ENCODE peak calls at places on chromosomes 13 and 19, in ten cellular contexts. R is NCI-H345; M is lower lobe of right lung; C is H54; A is central memory CD8-positive, alpha-beta T cell; U is posterior cingulate gyrus; K is fibroblast of gingiva; Q is NCI-H1417; F is fibroblast of mammary gland; T is brain pericyte. X is an unnamed sample.

GRCh38 chr13:112744306-112745021 is 54.6 kb downstream of the ATP11A start:
- DNase-seq in R (peak; percentile 29), K (peak; percentile 45), F (peak; percentile 57), T (no peak), A (no peak), U (no peak), M (no peak), Q (peak; percentile 32), C (peak; percentile 36), X (no peak)

GRCh38 chr19:5542665-5543064 is 25.1 kb downstream of the TINCR start:
- DNase-seq in K (no peak), A (no peak), U (no peak), Q (no peak), C (no peak), M (no peak), R (peak; percentile 20), T (no peak), F (no peak), X (peak; percentile 10)

GRCh38 chr13:79405501-79405830 is 589 bp downstream of the RBM26 start:
- DNase-seq in U (no peak), F (peak; percentile 15), T (no peak), K (no peak), C (peak; percentile 14), A (no peak), M (no peak), R (no peak), Q (peak; percentile 33), X (peak; percentile 32)

GRCh38 chr13:28415994-28416411 is 78.9 kb downstream of the FLT1 start:
- DNase-seq in U (no peak), C (no peak), A (no peak), Q (no peak), F (no peak), T (no peak), M (no peak), R (no peak), K (no peak), X (no peak)

GRCh38 chr19:54188224-54188871 is 1.0 kb downstream of the MBOAT7 start:
- DNase-seq in R (no peak), A (no peak), K (no peak), T (no peak), C (peak; percentile 85), M (peak; percentile 50), F (peak; percentile 30), Q (no peak), U (no peak), X (peak; percentile 55)

GRCh38 chr19:4350111-4350510 is 6.7 kb downstream of the MPND start:
- DNase-seq in F (no peak), M (no peak), T (no peak), K (no peak), U (no peak), A (no peak), R (no peak), C (no peak), Q (no peak), X (no peak)

GRCh38 chr13:101144808-101145419 is 271.4 kb downstream of the NALCN start:
- DNase-seq in F (peak; percentile 72), K (peak; percentile 48), Q (peak; percentile 81), R (peak; percentile 70), A (no peak), C (peak; percentile 23), T (peak; percentile 15), U (no peak), M (no peak), X (peak; percentile 78)

GRCh38 chr19:49869009-49869483 is 1.7 kb upstream of the PNKP start:
- DNase-seq in K (no peak), Q (no peak), U (no peak), F (no peak), M (no peak), A (no peak), C (no peak), T (no peak), R (peak; percentile 80), X (no peak)

GRCh38 chr19:45162464-45163143 is 1.8 kb upstream of the NKPD1 start:
- DNase-seq in F (no peak), K (no peak), M (no peak), T (no peak), U (no peak), C (no peak), A (no peak), R (no peak), Q (no peak), X (no peak)

GRCh38 chr13:113532156-113532806 is 41.8 kb upstream of the DCUN1D2 start:
- DNase-seq in R (no peak), F (peak; percentile 43), C (peak; percentile 83), U (peak; percentile 23), Q (no peak), A (no peak), M (peak; percentile 25), T (no peak), K (no peak), X (peak; percentile 57)

GRCh38 chr19:49502866-49503581 is 6.8 kb downstream of the RPS11 start:
- DNase-seq in K (peak; percentile 98), A (no peak), U (no peak), C (no peak), R (peak; percentile 55), T (peak; percentile 36), Q (peak; percentile 81), F (peak; percentile 83), M (peak; percentile 60), X (peak; percentile 88)

GRCh38 chr19:3284759-3285646 is 60.5 kb downstream of the CELF5 start:
- DNase-seq in T (no peak), F (peak; percentile 21), A (peak; percentile 45), C (peak; percentile 70), R (peak; percentile 86), U (no peak), M (peak; percentile 90), K (peak; percentile 22), Q (peak; percentile 57), X (peak; percentile 66)

GRCh38 chr13:98839826-98840769 is 87.6 kb upstream of the SLC15A1 start:
- DNase-seq in C (peak; percentile 82), M (peak; percentile 58), U (peak; percentile 68), A (no peak), F (peak; percentile 58), K (peak; percentile 46), T (peak; percentile 79), Q (peak; percentile 39), R (peak; percentile 31), X (peak; percentile 74)

GRCh38 chr13:79688741-79689140 is 207.8 kb downstream of the NDFIP2 start:
- DNase-seq in R (no peak), M (no peak), C (no peak), T (no peak), K (no peak), F (no peak), U (no peak), A (no peak), Q (no peak), X (no peak)

GRCh38 chr13:101829484-101829883 is 377.0 kb downstream of the ITGBL1 start:
- DNase-seq in M (no peak), R (no peak), K (peak; percentile 21), U (no peak), Q (no peak), C (no peak), T (no peak), A (no peak), F (peak; percentile 15), X (peak; percentile 37)

GRCh38 chr13:41822560-41822959 is 138.3 kb downstream of the VWA8 start:
- DNase-seq in A (no peak), K (no peak), T (no peak), F (no peak), C (no peak), R (no peak), U (no peak), M (no peak), Q (no peak), X (no peak)

GRCh38 chr19:6233827-6234511 is 45.8 kb downstream of the MLLT1 start:
- DNase-seq in C (no peak), Q (no peak), A (no peak), T (no peak), F (peak; percentile 20), U (no peak), R (no peak), M (peak; percentile 88), K (peak; percentile 16), X (no peak)

GRCh38 chr13:44373601-44374347 is at the start of gene SERP2:
- DNase-seq in F (peak; percentile 32), R (no peak), T (no peak), A (no peak), C (no peak), U (peak; percentile 64), M (no peak), K (no peak), Q (no peak), X (no peak)

GRCh38 chr13:52760078-52760477 is 20.5 kb upstream of the CNMD start:
- DNase-seq in U (no peak), M (no peak), C (no peak), Q (peak; percentile 70), F (no peak), T (no peak), K (no peak), A (no peak), R (peak; percentile 60), X (no peak)

GRCh38 chr13:110499621-110500281 is 61.8 kb downstream of the RAB20 start:
- DNase-seq in F (peak; percentile 79), A (no peak), C (no peak), R (peak; percentile 96), Q (peak; percentile 98), T (no peak), M (no peak), K (peak; percentile 76), U (no peak), X (peak; percentile 40)

GRCh38 chr19:43820098-43820860 is 6.8 kb upstream of the ZNF283 start:
- DNase-seq in R (no peak), A (no peak), T (no peak), F (peak; percentile 55), Q (no peak), C (no peak), M (peak; percentile 60), K (peak; percentile 34), U (peak; percentile 60), X (peak; percentile 53)

GRCh38 chr13:81275666-81276258 is 934.8 kb upstream of the SPRY2 start:
- DNase-seq in A (no peak), M (no peak), F (no peak), K (no peak), R (no peak), T (no peak), C (no peak), Q (no peak), U (no peak), X (peak; percentile 1)

GRCh38 chr13:61128850-61129645 is 286.6 kb downstream of the PCDH20 start:
- DNase-seq in M (no peak), F (no peak), A (no peak), C (no peak), Q (no peak), U (no peak), R (peak; percentile 11), K (no peak), T (no peak), X (no peak)

GRCh38 chr13:110911880-110912279 is 3.0 kb downstream of the ANKRD10 start:
- DNase-seq in C (no peak), R (no peak), M (no peak), U (no peak), K (no peak), T (no peak), A (no peak), F (no peak), Q (peak; percentile 75), X (no peak)

GRCh38 chr13:46721054-46721453 is 75.9 kb downstream of the ESD start:
- DNase-seq in F (peak; percentile 57), A (no peak), M (no peak), T (peak; percentile 7), C (no peak), Q (peak; percentile 14), R (peak; percentile 22), U (peak; percentile 37), K (peak; percentile 36), X (peak; percentile 73)